ENCODE peak calls at places on chromosomes 6 and 20, in eight cellular contexts. A is stimulated activated CD4-positive, alpha-beta T cell treated with anti-CD3 and anti-CD28 coated beads, Interleukin-4, amount 100 ng/mL, for 4 hours; X is activated T-cell treated with anti-CD3 and anti-CD28 coated beads for 1 hour; G is neural progenitor cell; H is SHP77 treated with DMSO at 0.1 percent for 48 hours; J is stimulated activated effector memory CD8-positive, alpha-beta T cell treated with anti-CD3 and anti-CD28 coated beads, Interleukin-12 subunit alpha, Interleukin-12 subunit beta, amount 100 ng/mL, for 72 hours; Q is NCI-H748 treated with DMSO at 0.1 percent for 48 hours; D is occipital lobe. R is an unnamed sample.
A peak's percentile ranks its signal among the peaks of the same experiment; 100 is the strongest.

GRCh38 chr6:28542440-28543293 is 17.0 kb downstream of the GPX5 start:
- DNase-seq in A (peak; percentile 57), X (peak; percentile 41), G (peak; percentile 97), H (peak; percentile 96), J (peak; percentile 58), Q (peak; percentile 91), D (no peak), R (peak; percentile 97)

GRCh38 chr6:14734416-14735340 is 511.2 kb upstream of the JARID2 start:
- DNase-seq in A (peak; percentile 67), X (no peak), G (no peak), H (no peak), J (peak; percentile 77), Q (no peak), D (no peak), R (no peak)

GRCh38 chr6:30787954-30788353 is 43.6 kb upstream of the IER3 start:
- DNase-seq in A (no peak), X (no peak), G (no peak), H (no peak), J (no peak), Q (no peak), D (no peak), R (no peak)

GRCh38 chr20:46215913-46216707 is 92.2 kb downstream of the CDH22 start:
- DNase-seq in A (no peak), X (no peak), G (peak; percentile 87), H (no peak), J (no peak), Q (no peak), D (no peak), R (peak; percentile 93)

GRCh38 chr6:161128680-161129196 is 137.2 kb downstream of the MAP3K4 start:
- DNase-seq in A (no peak), X (no peak), G (no peak), H (no peak), J (no peak), Q (no peak), D (no peak), R (no peak)

GRCh38 chr6:82204010-82204409 is 43.5 kb downstream of the IBTK start:
- DNase-seq in A (no peak), X (no peak), G (no peak), H (no peak), J (no peak), Q (no peak), D (no peak), R (no peak)

GRCh38 chr6:40721252-40721936 is 134.2 kb upstream of the LRFN2 start:
- DNase-seq in A (no peak), X (no peak), G (peak; percentile 26), H (no peak), J (no peak), Q (no peak), D (no peak), R (peak; percentile 66)

GRCh38 chr6:145749632-145750031 is 14.3 kb upstream of the EPM2A start:
- DNase-seq in A (no peak), X (no peak), G (no peak), H (no peak), J (no peak), Q (no peak), D (no peak), R (no peak)

GRCh38 chr20:18225652-18226051 is 62.7 kb upstream of the ZNF133 start:
- DNase-seq in A (no peak), X (no peak), G (no peak), H (no peak), J (no peak), Q (no peak), D (no peak), R (no peak)

GRCh38 chr6:79784013-79784753 is 153.1 kb downstream of the SH3BGRL2 start:
- DNase-seq in A (no peak), X (no peak), G (no peak), H (no peak), J (no peak), Q (no peak), D (no peak), R (no peak)

GRCh38 chr20:57341657-57342056 is 9.4 kb upstream of the RAE1 start:
- DNase-seq in A (no peak), X (no peak), G (no peak), H (no peak), J (no peak), Q (no peak), D (no peak), R (no peak)

GRCh38 chr20:1555952-1556351 is 1.6 kb downstream of the SIRPD start:
- DNase-seq in A (no peak), X (no peak), G (no peak), H (no peak), J (no peak), Q (no peak), D (no peak), R (no peak)

GRCh38 chr6:138203315-138203714 is 15.0 kb downstream of the PBOV1 start:
- DNase-seq in A (no peak), X (no peak), G (no peak), H (no peak), J (no peak), Q (no peak), D (no peak), R (no peak)

GRCh38 chr20:15022921-15023320 is 685.5 kb upstream of the FLRT3 start:
- DNase-seq in A (no peak), X (no peak), G (no peak), H (no peak), J (no peak), Q (no peak), D (no peak), R (no peak)

GRCh38 chr6:105603779-105604592 is 201.1 kb upstream of the PREP start:
- DNase-seq in A (no peak), X (no peak), G (no peak), H (no peak), J (no peak), Q (no peak), D (no peak), R (no peak)

GRCh38 chr6:156395276-156395675 is 381.9 kb upstream of the ARID1B start:
- DNase-seq in A (peak; percentile 51), X (peak; percentile 20), G (no peak), H (peak; percentile 56), J (no peak), Q (peak; percentile 82), D (no peak), R (no peak)

GRCh38 chr6:70847685-70848084 is 109.2 kb downstream of the B3GAT2 start:
- DNase-seq in A (no peak), X (no peak), G (no peak), H (no peak), J (no peak), Q (no peak), D (no peak), R (no peak)

GRCh38 chr6:14889698-14890593 is 355.9 kb upstream of the JARID2 start:
- DNase-seq in A (no peak), X (no peak), G (no peak), H (no peak), J (no peak), Q (no peak), D (no peak), R (no peak)

GRCh38 chr6:7587631-7588100 is 2.3 kb upstream of the SNRNP48 start:
- DNase-seq in A (no peak), X (no peak), G (no peak), H (no peak), J (no peak), Q (no peak), D (no peak), R (peak; percentile 34)

GRCh38 chr20:45020236-45020886 is 54.0 kb downstream of the STK4 start:
- DNase-seq in A (no peak), X (no peak), G (no peak), H (no peak), J (no peak), Q (no peak), D (no peak), R (no peak)

GRCh38 chr6:119517428-119517827 is 167.9 kb upstream of the MAN1A1 start:
- DNase-seq in A (no peak), X (no peak), G (no peak), H (no peak), J (no peak), Q (no peak), D (no peak), R (no peak)

GRCh38 chr20:58043122-58043865 is 185.2 kb downstream of the ANKRD60 start:
- DNase-seq in A (no peak), X (no peak), G (no peak), H (no peak), J (peak; percentile 18), Q (no peak), D (no peak), R (no peak)

GRCh38 chr6:110656492-110656891 is 158.8 kb downstream of the CDK19 start:
- DNase-seq in A (no peak), X (no peak), G (no peak), H (no peak), J (no peak), Q (peak; percentile 71), D (no peak), R (no peak)

GRCh38 chr20:63704749-63705117 is 3.0 kb downstream of the ARFRP1 start:
- DNase-seq in A (no peak), X (no peak), G (no peak), H (no peak), J (no peak), Q (no peak), D (no peak), R (no peak)

GRCh38 chr6:158772172-158772571 is 47.0 kb downstream of the EZR start:
- DNase-seq in A (no peak), X (no peak), G (no peak), H (no peak), J (no peak), Q (no peak), D (no peak), R (no peak)

GRCh38 chr6:7087066-7087465 is 20.7 kb upstream of the RREB1 start:
- DNase-seq in A (no peak), X (no peak), G (peak; percentile 85), H (no peak), J (no peak), Q (no peak), D (no peak), R (peak; percentile 79)

GRCh38 chr20:50931048-50931305 is 260 bp downstream of the ADNP start:
- DNase-seq in A (no peak), X (no peak), G (no peak), H (no peak), J (no peak), Q (no peak), D (no peak), R (no peak)

GRCh38 chr20:8777866-8778265 is 291.0 kb upstream of the PLCB4 start:
- DNase-seq in A (no peak), X (no peak), G (no peak), H (no peak), J (no peak), Q (no peak), D (no peak), R (no peak)

GRCh38 chr6:84422380-84422968 is 195.0 kb upstream of the CEP162 start:
- DNase-seq in A (no peak), X (no peak), G (peak; percentile 81), H (peak; percentile 61), J (no peak), Q (peak; percentile 53), D (no peak), R (peak; percentile 88)

GRCh38 chr6:168061269-168062210 is 17.5 kb downstream of the FRMD1 start:
- DNase-seq in A (no peak), X (no peak), G (no peak), H (peak; percentile 49), J (no peak), Q (peak; percentile 84), D (no peak), R (no peak)